ENCODE peak calls at places on chromosome 6, in seven cellular contexts. F is DMS 273 treated with DMSO at 0.1 percent for 48 hours; H is stimulated activated naive CD8-positive, alpha-beta T cell treated with anti-CD3 and anti-CD28 coated beads, Interleukin-15, Interleukin-2, amounts not matched to agents 100 U/mL and 50 U/mL, for 24 hours; P is NCI-H2029 treated with DMSO at 0.1 percent for 48 hours; M is right atrium auricular region; G is glutamatergic neuron; Y is astrocyte. U is an unnamed sample.

GRCh38 chr6:121135425-121135824 is 198.9 kb downstream of the TBC1D32 start:
- DNase-seq in F (no peak), H (no peak), P (no peak), M (no peak), G (no peak), Y (no peak), U (no peak)

GRCh38 chr6:54718541-54719023 is 128.0 kb upstream of the FAM83B start:
- DNase-seq in F (peak), H (no peak), P (peak), M (no peak), G (no peak), Y (no peak), U (no peak)

GRCh38 chr6:38262041-38262440 is 377.7 kb downstream of the BTBD9 start:
- DNase-seq in F (no peak), H (no peak), P (no peak), M (no peak), G (no peak), Y (peak), U (no peak)

GRCh38 chr6:4599924-4600323 is 176.3 kb upstream of the CDYL start:
- DNase-seq in F (no peak), H (no peak), P (no peak), M (no peak), G (no peak), Y (peak), U (no peak)

GRCh38 chr6:159203304-159204005 is 34.3 kb downstream of the FNDC1 start:
- DNase-seq in F (no peak), H (no peak), P (no peak), M (peak), G (no peak), Y (peak), U (no peak)

GRCh38 chr6:17867880-17868279 is 119.6 kb downstream of the KIF13A start:
- DNase-seq in F (peak), H (no peak), P (no peak), M (no peak), G (no peak), Y (peak), U (no peak)

GRCh38 chr6:111918825-111919224 is 45.6 kb upstream of the FYN start:
- DNase-seq in F (no peak), H (no peak), P (no peak), M (no peak), G (no peak), Y (peak), U (no peak)

GRCh38 chr6:78243519-78243918 is 590.7 kb downstream of the MEI4 start:
- DNase-seq in F (no peak), H (no peak), P (no peak), M (no peak), G (no peak), Y (peak), U (no peak)

GRCh38 chr6:100446922-100447899 is 17.5 kb downstream of the SIM1 start:
- DNase-seq in F (no peak), H (no peak), P (no peak), M (no peak), G (no peak), Y (no peak), U (no peak)

GRCh38 chr6:125166711-125167110 is 13.1 kb downstream of the TPD52L1 start:
- DNase-seq in F (no peak), H (no peak), P (no peak), M (no peak), G (no peak), Y (no peak), U (no peak)

GRCh38 chr6:111031151-111031550 is 49.3 kb downstream of the RPF2 start:
- DNase-seq in F (no peak), H (no peak), P (no peak), M (no peak), G (no peak), Y (no peak), U (no peak)

GRCh38 chr6:170174771-170175643 is 115.9 kb downstream of the DLL1 start:
- DNase-seq in F (no peak), H (no peak), P (no peak), M (no peak), G (no peak), Y (no peak), U (no peak)

GRCh38 chr6:56663344-56663743 is 20.7 kb upstream of the DST start:
- DNase-seq in F (no peak), H (no peak), P (no peak), M (no peak), G (no peak), Y (peak), U (no peak)

U was measured in NCI-H2107.